ENCODE peak calls at places on chromosomes 12 and 14, in seven cellular contexts. L, V, P, K, D, R and G are unnamed samples.

GRCh38 chr14:95191445-95192199 is 34.3 kb upstream of the DICER1 start:
- DNase-seq in L (no peak), V (no peak), P (no peak), K (no peak), D (no peak), R (no peak), G (no peak)

GRCh38 chr14:58760121-58760520 is 122.4 kb downstream of the DACT1 start:
- DNase-seq in L (no peak), V (no peak), P (no peak), K (no peak), D (no peak), R (no peak), G (no peak)

GRCh38 chr12:96302706-96303310 is 97.4 kb downstream of the CDK17 start:
- DNase-seq in L (no peak), V (no peak), P (no peak), K (no peak), D (no peak), R (no peak), G (no peak)

GRCh38 chr14:32374155-32374554 is 45.1 kb downstream of the AKAP6 start:
- DNase-seq in L (no peak), V (no peak), P (no peak), K (peak; percentile 70), D (no peak), R (no peak), G (no peak)

GRCh38 chr14:79597561-79597960 is 613.7 kb downstream of the DIO2 start:
- DNase-seq in L (no peak), V (no peak), P (no peak), K (no peak), D (no peak), R (no peak), G (no peak)

GRCh38 chr12:9615420-9616135 is 7.9 kb upstream of the KLRB1 start:
- DNase-seq in L (no peak), V (no peak), P (no peak), K (no peak), D (no peak), R (no peak), G (no peak)

GRCh38 chr12:54977155-54977554 is 7.4 kb downstream of the TESPA1 start:
- DNase-seq in L (no peak), V (no peak), P (no peak), K (peak; percentile 69), D (no peak), R (no peak), G (no peak)

GRCh38 chr12:124795081-124795948 is 68.3 kb downstream of the SCARB1 start:
- DNase-seq in L (no peak), V (no peak), P (no peak), K (no peak), D (no peak), R (no peak), G (no peak)

DNA sequence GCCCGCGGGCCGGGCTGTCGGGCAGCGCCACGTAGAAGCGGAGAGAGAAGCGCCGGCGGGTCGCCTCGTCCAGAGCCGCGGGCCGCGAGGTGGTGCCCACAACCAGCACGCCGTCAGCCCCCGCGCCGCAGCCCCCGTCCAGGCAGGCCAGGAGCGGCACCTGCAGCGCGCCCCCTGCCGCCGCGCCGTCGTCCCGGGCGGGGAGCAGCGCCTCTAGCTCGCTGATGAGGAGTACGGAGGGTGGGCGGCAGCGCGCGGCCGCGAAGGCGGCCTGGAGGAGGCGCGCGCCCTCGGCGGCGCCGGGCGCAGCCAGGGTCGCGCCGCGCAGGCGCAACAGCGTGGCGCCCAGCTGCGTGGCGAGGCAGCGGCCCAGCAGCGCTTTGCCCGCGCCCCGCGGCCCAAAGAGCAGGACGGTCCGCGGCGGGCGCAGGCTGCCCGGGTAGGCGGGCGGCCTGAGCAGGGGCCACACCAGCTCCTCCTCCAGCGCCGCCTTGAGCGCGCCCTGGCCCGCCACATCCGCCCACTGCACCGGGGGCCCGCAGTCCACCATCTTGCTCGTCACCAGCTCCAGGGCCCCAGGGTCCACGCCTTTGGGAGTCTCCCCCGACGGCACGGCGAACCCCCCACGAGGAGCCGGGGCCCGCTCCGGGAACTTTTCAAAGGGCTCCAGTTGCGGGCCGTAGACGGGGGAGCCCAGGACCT is 27.6 kb downstream of the FIGNL2 start:
- DNase-seq in L (peak; percentile 64), V (peak; percentile 86), P (peak; percentile 51), K (no peak), D (peak; percentile 60), R (peak; percentile 57), G (peak; percentile 88)
- TF ChIP-seq CTCF in L (no peak), V (peak; percentile 29), P (no peak), K (peak; percentile 24), D (peak; percentile 4), R (peak; percentile 35), G (peak; percentile 2)

GRCh38 chr14:70180718-70181117 is 8.0 kb downstream of the SLC8A3 start:
- DNase-seq in L (no peak), V (no peak), P (no peak), K (no peak), D (no peak), R (no peak), G (no peak)
- H3K27me3 ChIP-seq in L (no peaks in the 10 kb centered on the region), V (no peaks in the 10 kb centered on the region), P (peaks cover 5% of the 10 kb centered on the region), K (peaks cover 3% of the 10 kb centered on the region), D (no peaks in the 10 kb centered on the region), R (no peaks in the 10 kb centered on the region), G (peaks cover under 1% of the 10 kb centered on the region)

DNA sequence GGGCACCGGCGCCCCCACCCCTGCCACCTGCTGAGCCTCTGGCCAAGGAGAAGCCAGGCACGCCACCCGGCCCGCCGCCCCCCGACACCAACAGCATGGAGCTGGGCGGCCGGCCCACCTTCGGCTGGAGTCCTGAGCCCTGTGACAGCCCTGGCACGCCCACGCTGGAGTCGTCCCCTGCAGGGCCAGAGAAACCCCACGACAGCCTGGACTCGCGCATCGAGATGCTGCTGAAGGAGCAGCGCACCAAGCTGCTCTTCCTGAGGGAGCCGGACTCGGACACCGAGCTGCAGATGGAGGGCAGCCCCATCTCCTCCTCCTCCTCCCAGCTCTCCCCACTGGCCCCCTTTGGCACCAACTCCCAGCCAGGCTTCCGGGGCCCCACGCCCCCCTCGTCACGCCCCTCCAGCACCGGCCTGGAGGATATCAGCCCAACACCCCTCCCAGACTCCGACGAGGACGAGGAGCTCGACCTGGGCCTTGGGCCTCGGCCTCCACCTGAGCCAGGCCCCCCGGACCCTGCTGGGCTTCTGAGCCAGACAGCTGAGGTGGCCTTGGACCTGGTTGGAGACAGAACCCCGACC is 6.5 kb downstream of the SETD1B start:
- DNase-seq in L (peak; percentile 13), V (no peak), P (no peak), K (no peak), D (no peak), R (no peak), G (no peak)
- H3K36me3 ChIP-seq in L (peaks cover 3% of the 10 kb centered on the region), V (peaks cover 46% of the 10 kb centered on the region), P (peaks cover 15% of the 10 kb centered on the region), K (peaks cover 21% of the 10 kb centered on the region), D (peaks cover 63% of the 10 kb centered on the region), R (peaks cover 10% of the 10 kb centered on the region), G (peaks cover 63% of the 10 kb centered on the region)

GRCh38 chr12:102883204-102883799 is 33.7 kb downstream of the PAH start:
- DNase-seq in L (peak; percentile 38), V (peak; percentile 74), P (peak; percentile 35), K (peak; percentile 26), D (peak; percentile 60), R (no peak), G (peak; percentile 79)
- TF ChIP-seq CTCF in L (peak; percentile 47), V (peak; percentile 59), P (peak; percentile 59), K (peak; percentile 80), D (peak; percentile 77), R (peak; percentile 87), G (peak; percentile 94)

DNA sequence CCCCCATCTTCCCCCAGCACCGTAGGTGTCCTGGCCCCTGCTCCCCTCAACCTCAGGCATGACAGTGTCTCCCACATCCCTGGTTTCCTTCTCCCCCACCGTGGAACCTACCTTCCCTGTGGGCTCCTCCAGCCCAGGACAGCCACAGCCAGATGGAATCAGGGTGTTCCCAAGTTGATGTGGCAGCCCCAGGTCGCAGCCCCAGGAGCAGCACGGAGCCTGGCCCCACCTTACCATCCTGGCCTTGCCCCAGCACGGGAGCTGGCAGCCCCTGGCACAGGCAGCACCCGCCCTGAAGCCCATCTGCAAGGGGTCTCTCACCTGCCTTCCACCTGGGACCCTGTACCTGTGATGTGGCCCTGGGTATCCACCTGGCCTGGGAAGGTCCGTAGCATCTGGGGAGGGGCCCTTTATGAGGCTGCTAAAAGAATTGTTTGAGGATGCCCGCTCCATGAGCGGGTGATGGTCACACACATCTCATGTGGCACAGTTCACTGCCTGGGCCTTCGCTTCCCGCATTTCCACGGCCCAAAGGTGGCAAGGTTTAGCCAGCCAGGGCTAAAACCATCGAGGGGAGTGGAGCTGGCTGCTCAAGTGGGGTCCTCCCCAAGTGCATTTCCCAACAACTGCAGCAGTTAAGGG is 4.2 kb downstream of the TMEM121 start:
- DNase-seq in L (no peak), V (no peak), P (no peak), K (no peak), D (no peak), R (no peak), G (no peak)
- H3K27me3 ChIP-seq in L (no peaks in the 10 kb centered on the region), V (no peaks in the 10 kb centered on the region), P (peaks cover 52% of the 10 kb centered on the region), K (peaks cover 13% of the 10 kb centered on the region), D (peaks cover 4% of the 10 kb centered on the region), R (no peaks in the 10 kb centered on the region), G (no peaks in the 10 kb centered on the region)

DNA sequence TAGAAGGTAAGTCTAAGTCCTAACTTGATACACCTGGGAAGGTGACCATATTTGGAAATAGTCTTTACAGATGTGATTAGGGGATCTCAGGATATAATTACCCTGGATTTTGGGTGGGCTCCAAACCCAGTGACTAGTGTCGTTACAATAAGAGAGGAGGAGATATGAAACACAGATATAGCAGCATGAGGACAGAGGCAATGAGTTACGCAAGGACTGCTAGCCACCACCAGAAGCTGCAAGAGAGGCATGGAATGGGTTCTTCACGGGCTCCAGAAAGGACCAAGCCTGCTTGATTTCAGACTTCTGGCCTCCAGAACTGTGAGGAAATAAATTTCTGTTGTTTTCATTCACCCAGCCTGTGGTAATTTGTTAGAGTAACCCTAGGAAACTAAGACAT is 28.6 kb downstream of the FGFR1OP2 start:
- DNase-seq in L (no peak), V (no peak), P (no peak), K (no peak), D (no peak), R (no peak), G (no peak)
- H3K36me3 ChIP-seq in L (no peaks in the 10 kb centered on the region), V (peaks cover 52% of the 10 kb centered on the region), P (peaks cover 24% of the 10 kb centered on the region), K (peaks cover 1% of the 10 kb centered on the region), D (peaks cover 72% of the 10 kb centered on the region), R (no peaks in the 10 kb centered on the region), G (peaks cover 19% of the 10 kb centered on the region)